ENCODE peak calls at places on chromosomes 6 and 20, in six cellular contexts. U is tibial artery, A is neural progenitor cell, S is SK-N-SH, Y is cardiac muscle cell, E is right lobe of liver. V is an unnamed sample.
A peak's percentile ranks its signal among the peaks of the same experiment; 100 is the strongest.

GRCh38 chr20:62819494-62820174 is 2.8 kb downstream of the COL9A3 start:
- DNase-seq in U (no peak), A (no peak), S (no peak), Y (no peak), E (no peak), V (no peak)

GRCh38 chr6:149306967-149307366 is 10.5 kb upstream of the TAB2 start:
- DNase-seq in U (no peak), A (no peak), S (no peak), Y (no peak), E (no peak), V (no peak)

GRCh38 chr20:47113362-47114118 is 218.9 kb downstream of the EYA2 start:
- DNase-seq in U (no peak), A (no peak), S (no peak), Y (no peak), E (no peak), V (no peak)

GRCh38 chr20:51335329-51335841 is 207.1 kb downstream of the NFATC2 start:
- DNase-seq in U (no peak), A (no peak), S (no peak), Y (no peak), E (no peak), V (peak; percentile 98)

GRCh38 chr20:60851826-60852704 is 400.0 kb upstream of the CDH4 start:
- DNase-seq in U (no peak), A (peak; percentile 66), S (peak; percentile 28), Y (peak; percentile 56), E (no peak), V (no peak)

GRCh38 chr6:33742092-33742491 is 4.6 kb downstream of the IP6K3 start:
- DNase-seq in U (no peak), A (no peak), S (no peak), Y (no peak), E (no peak), V (no peak)

GRCh38 chr20:56689318-56689717 is 60.2 kb downstream of the TFAP2C start:
- DNase-seq in U (no peak), A (no peak), S (no peak), Y (no peak), E (no peak), V (no peak)

GRCh38 chr6:157763129-157763893 is 59.7 kb upstream of the SNX9 start:
- DNase-seq in U (no peak), A (no peak), S (no peak), Y (no peak), E (peak; percentile 80), V (no peak)

GRCh38 chr6:138289739-138290138 is 71.4 kb upstream of the PBOV1 start:
- DNase-seq in U (no peak), A (peak; percentile 35), S (peak; percentile 28), Y (peak; percentile 62), E (peak; percentile 74), V (no peak)

GRCh38 chr6:44021628-44022295 is 105.5 kb downstream of the MRPL14 start:
- DNase-seq in U (peak; percentile 36), A (no peak), S (no peak), Y (no peak), E (peak; percentile 39), V (no peak)

GRCh38 chr6:12479885-12480284 is 189.7 kb downstream of the EDN1 start:
- DNase-seq in U (no peak), A (no peak), S (no peak), Y (no peak), E (no peak), V (no peak)

GRCh38 chr6:110364364-110364763 is 6.2 kb upstream of the METTL24 start:
- DNase-seq in U (no peak), A (no peak), S (no peak), Y (no peak), E (no peak), V (no peak)
- TF ChIP-seq CTCF in U (no peak), A (no peak), S (no peak), Y (no peak), E (no peak), V (no peak)

DNA sequence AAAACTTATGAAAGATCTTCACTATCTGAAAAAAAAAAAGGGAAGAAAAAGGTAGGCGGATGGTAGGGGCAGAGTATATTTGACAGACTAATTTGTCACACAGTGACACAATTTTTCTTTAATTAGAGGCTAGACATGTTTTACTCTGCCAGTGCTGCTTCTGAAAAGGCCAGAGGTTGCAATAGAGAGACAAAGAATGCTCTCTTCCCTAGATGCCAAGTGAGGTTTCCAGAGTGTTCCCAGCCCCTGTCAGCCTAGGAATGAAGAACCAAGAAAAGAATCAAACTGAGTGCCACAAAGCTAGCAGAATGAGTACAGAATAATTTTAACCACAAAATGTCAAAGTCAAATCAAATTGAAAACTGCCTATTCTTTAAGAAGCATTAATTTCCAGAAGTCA is 13.0 kb downstream of the PNISR start:
- DNase-seq in U (no peak), A (no peak), S (no peak), Y (no peak), E (no peak), V (no peak)
- H3K27ac ChIP-seq in U (no peak overlapping the region), A (no peak overlapping the region), S (no peak overlapping the region), Y (no peak overlapping the region), E (no peak overlapping the region), V (no peak overlapping the region)

DNA sequence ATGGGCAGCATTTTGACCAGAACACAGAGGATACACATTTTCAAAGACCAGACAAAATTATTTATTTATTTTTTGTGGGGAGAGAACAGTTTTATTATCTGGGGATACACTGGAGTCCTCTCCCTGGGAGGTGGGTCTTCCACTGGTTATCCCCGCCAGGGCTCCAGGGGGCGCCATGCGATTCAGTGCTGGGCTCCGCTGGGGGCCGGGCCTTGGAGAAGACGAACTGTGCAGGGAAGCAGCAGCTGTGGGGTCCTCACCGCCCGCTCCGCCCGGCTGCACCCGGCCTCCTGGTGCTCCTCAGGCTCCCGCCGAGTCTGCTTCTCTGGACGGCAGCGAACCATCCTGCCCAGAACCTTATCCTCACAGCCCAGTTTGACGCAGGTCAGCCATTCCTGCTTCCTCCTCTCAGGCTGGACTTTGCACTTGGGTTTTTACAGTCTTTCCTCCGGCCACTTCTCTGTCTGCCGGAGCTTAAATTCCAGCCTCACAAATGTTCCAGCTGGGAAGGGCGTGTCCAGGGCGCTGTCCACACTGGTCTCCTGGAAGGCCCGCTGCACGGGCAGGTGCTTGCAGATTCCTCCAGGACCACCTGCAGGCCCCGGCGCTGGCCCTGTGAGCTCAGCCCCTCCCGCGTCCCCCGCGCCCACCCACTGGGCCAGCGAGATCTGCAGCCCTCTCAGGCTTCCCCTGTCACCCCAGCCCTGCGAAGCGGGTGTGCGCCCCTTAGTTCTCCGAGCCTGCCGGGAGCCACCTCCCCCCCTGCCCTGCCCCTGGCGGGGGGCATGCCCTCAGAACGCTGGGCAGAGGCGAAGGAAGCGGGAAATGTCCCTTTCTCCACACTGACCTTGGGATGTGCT is 1830.0 kb upstream of the DEFB115 start:
- DNase-seq in U (no peak), A (no peak), S (peak; percentile 66), Y (no peak), E (no peak), V (no peak)
- H3K9me3 ChIP-seq in U (no peaks in the 10 kb centered on the region), A (no peaks in the 10 kb centered on the region), S (no peaks in the 10 kb centered on the region), Y (no peaks in the 10 kb centered on the region), E (no peaks in the 10 kb centered on the region), V (peaks cover 14% of the 10 kb centered on the region)

DNA sequence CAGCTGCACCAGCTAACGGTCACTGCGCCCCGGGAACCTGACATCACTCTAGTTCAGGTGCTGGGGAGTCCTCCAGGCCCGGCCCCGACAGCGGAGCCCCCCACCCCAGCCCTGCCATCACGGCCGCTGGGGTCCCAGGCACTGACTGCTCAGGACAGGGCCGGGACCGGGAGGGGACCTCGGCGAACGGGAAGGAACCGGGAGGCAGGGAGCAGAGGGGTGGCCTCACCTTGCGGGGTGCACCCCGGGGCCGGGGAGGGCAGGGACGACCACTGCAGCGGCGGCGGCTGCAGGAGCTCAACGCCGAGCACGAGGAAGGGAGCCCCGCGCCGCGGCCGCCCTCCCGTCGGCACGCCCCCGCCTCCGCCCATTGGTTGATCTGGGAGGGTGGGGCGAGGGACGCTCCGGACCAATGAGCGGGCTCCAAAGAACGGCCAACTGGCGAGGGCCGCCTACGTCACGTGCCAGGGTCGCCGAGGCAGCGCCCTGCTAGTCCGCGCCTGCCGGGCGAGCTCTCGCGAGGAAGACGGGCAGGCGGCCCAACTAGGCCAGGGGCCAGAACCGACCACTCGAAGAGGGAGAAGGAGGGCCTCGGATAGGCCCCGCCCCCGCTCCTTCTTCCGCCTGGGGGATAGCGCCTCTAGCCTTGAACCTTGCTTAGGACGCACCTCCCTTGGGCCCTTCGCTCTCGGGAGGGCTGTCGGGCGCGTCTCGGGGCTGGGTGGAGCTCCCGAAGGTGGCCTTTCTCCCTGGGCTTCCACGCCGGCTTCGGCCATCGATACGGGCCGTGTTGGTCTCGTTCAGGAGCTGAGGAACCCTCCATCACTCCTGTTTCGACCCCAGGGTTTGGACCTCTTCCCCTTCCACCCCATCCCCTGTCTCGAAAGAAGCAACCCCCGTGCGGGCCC is at the start of gene ADISSP:
- DNase-seq in U (peak; percentile 98), A (peak; percentile 99), S (peak; percentile 99), Y (peak; percentile 98), E (peak; percentile 100), V (peak; percentile 95)
- TF ChIP-seq CTCF in U (no peak), A (peak; percentile 15), S (peak; percentile 28), Y (peak; percentile 13), E (no peak), V (peak; percentile 28)

GRCh38 chr6:36750090-36750489 is 52.5 kb downstream of the RAB44 start:
- DNase-seq in U (no peak), A (no peak), S (no peak), Y (no peak), E (no peak), V (no peak)
- H3K27ac ChIP-seq in U (no peak overlapping the region), A (no peak overlapping the region), S (no peak overlapping the region), Y (no peak overlapping the region), E (no peak overlapping the region), V (no peak overlapping the region)

GRCh38 chr6:22917344-22917743 is 348.0 kb downstream of the HDGFL1 start:
- DNase-seq in U (no peak), A (no peak), S (no peak), Y (peak; percentile 50), E (no peak), V (no peak)
- H3K9me3 ChIP-seq in U (no peaks in the 10 kb centered on the region), A (no peaks in the 10 kb centered on the region), S (no peaks in the 10 kb centered on the region), Y (no peaks in the 10 kb centered on the region), E (no peaks in the 10 kb centered on the region), V (no peaks in the 10 kb centered on the region)

GRCh38 chr20:58953050-58953449 is 28.0 kb upstream of the NELFCD start:
- DNase-seq in U (no peak), A (no peak), S (no peak), Y (no peak), E (no peak), V (no peak)

GRCh38 chr20:58945967-58946631 is 35.0 kb upstream of the NELFCD start:
- DNase-seq in U (no peak), A (no peak), S (no peak), Y (no peak), E (no peak), V (no peak)

GRCh38 chr20:58956078-58956477 is 25.0 kb upstream of the NELFCD start:
- DNase-seq in U (no peak), A (no peak), S (no peak), Y (no peak), E (no peak), V (no peak)

GRCh38 chr20:58944610-58945009 is 36.4 kb upstream of the NELFCD start:
- DNase-seq in U (no peak), A (no peak), S (no peak), Y (peak; percentile 8), E (no peak), V (no peak)

GRCh38 chr20:58950603-58951002 is 30.5 kb upstream of the NELFCD start:
- DNase-seq in U (no peak), A (no peak), S (no peak), Y (no peak), E (no peak), V (no peak)
- TF ChIP-seq CTCF in U (no peak), A (peak; percentile 12), S (no peak), Y (no peak), E (no peak), V (no peak)

GRCh38 chr6:111228094-111228493 is 140.8 kb downstream of the SLC16A10 start:
- DNase-seq in U (no peak), A (no peak), S (no peak), Y (no peak), E (no peak), V (no peak)
- H3K27ac ChIP-seq in U (no peak overlapping the region), A (no peak overlapping the region), S (peak overlapping the region; percentile 11), Y (no peak overlapping the region), E (no peak overlapping the region), V (peak overlapping the region; percentile 40)

GRCh38 chr6:86526238-86526637 is 411.1 kb upstream of the HTR1E start:
- DNase-seq in U (no peak), A (no peak), S (no peak), Y (no peak), E (no peak), V (no peak)
- H3K9me3 ChIP-seq in U (peaks cover 8% of the 10 kb centered on the region), A (no peaks in the 10 kb centered on the region), S (peaks cover 4% of the 10 kb centered on the region), Y (no peaks in the 10 kb centered on the region), E (no peaks in the 10 kb centered on the region), V (peaks cover 9% of the 10 kb centered on the region)

V was measured in AG04450.